ENCODE peak calls at places on chromosomes 16 and 17, in six cellular contexts. J is esophagus muscularis mucosa, E is fibroblast of lung, Q is cardiac muscle cell, D is HL-60, P is lung. O is an unnamed sample.

GRCh38 chr16:56779956-56780355 is 50.0 kb downstream of the NUP93 start:
- DNase-seq in J (no peak), E (no peak), Q (no peak), D (no peak), P (no peak), O (no peak)

GRCh38 chr17:63564562-63564961 is 14.3 kb downstream of the DCAF7 start:
- DNase-seq in J (no peak), E (no peak), Q (no peak), D (no peak), P (no peak), O (peak)

GRCh38 chr17:846901-847777 is 65.0 kb downstream of the MRM3 start:
- DNase-seq in J (no peak), E (peak), Q (no peak), D (no peak), P (no peak), O (no peak)

GRCh38 chr17:38564869-38565268 is 40.9 kb downstream of the SRCIN1 start:
- DNase-seq in J (no peak), E (no peak), Q (no peak), D (no peak), P (no peak), O (no peak)

GRCh38 chr17:49557204-49558024 is 18.3 kb upstream of the NXPH3 start:
- DNase-seq in J (no peak), E (peak), Q (peak), D (peak), P (no peak), O (peak)

GRCh38 chr16:80285089-80285488 is 255.7 kb upstream of the DYNLRB2 start:
- DNase-seq in J (no peak), E (peak), Q (no peak), D (no peak), P (no peak), O (no peak)

GRCh38 chr16:67935096-67935401 is 1.6 kb downstream of the PSMB10 start:
- DNase-seq in J (no peak), E (no peak), Q (no peak), D (no peak), P (no peak), O (no peak)

GRCh38 chr16:30395155-30395991 is at the start of gene ZNF48:
- DNase-seq in J (no peak), E (peak), Q (peak), D (peak), P (peak), O (peak)

GRCh38 chr16:11145821-11146211 is 110.2 kb downstream of the SOCS1 start:
- DNase-seq in J (no peak), E (no peak), Q (no peak), D (no peak), P (no peak), O (no peak)

GRCh38 chr17:73232587-73233373 is 28.9 kb downstream of the CPSF4L start:
- DNase-seq in J (no peak), E (peak), Q (peak), D (peak), P (no peak), O (no peak)

GRCh38 chr16:10362077-10362863 is 23.6 kb upstream of the ATF7IP2 start:
- DNase-seq in J (no peak), E (peak), Q (no peak), D (peak), P (no peak), O (no peak)

GRCh38 chr17:61133853-61134252 is 265.8 kb upstream of the TBX2 start:
- DNase-seq in J (no peak), E (no peak), Q (no peak), D (no peak), P (no peak), O (no peak)

GRCh38 chr16:8866884-8867482 is 1.8 kb downstream of the CARHSP1 start:
- DNase-seq in J (no peak), E (no peak), Q (no peak), D (no peak), P (no peak), O (no peak)

GRCh38 chr16:8864480-8864879 is 4.3 kb downstream of the CARHSP1 start:
- DNase-seq in J (no peak), E (no peak), Q (no peak), D (no peak), P (no peak), O (no peak)

GRCh38 chr16:8863594-8864424 is 5.0 kb downstream of the CARHSP1 start:
- DNase-seq in J (no peak), E (peak), Q (no peak), D (no peak), P (no peak), O (peak)

GRCh38 chr16:8866118-8866883 is 2.5 kb downstream of the CARHSP1 start:
- DNase-seq in J (no peak), E (peak), Q (peak), D (no peak), P (no peak), O (peak)

DNA sequence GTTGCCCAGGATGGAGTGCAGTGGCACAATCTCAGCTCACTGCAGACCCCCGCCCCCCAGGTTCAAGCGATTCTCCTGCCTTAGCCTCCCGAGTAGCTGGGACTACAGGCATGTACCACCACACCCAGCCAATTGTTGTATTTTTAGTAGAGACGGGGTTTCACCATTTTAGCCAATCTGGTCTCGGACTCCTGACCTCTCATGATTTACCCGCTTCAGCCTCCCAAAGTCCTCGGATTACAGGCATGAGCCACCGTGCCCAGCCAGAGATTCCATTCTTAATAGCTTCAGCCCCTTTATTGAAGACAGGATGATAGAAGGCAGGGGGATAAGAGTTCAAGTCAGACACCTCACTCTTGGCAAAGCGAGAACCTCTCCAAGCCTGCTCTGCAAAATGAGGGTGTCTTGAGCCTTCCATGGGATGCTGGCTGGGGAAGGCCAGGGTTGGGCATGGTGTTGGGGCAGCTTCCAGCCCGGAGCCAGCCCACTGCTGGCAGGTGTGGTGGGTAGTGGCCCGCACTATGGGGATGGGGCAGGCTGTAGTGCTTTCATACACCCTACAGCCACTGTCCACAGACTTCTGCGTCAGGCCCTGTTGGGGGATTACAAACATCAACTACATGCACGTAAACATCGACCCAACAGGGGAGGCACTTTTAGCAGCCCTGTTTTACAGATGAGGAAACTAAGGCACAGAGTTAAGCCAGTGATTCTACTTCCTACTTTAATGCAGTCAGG is 3.5 kb downstream of the CARHSP1 start:
- DNase-seq in J (no peak), E (no peak), Q (no peak), D (no peak), P (no peak), O (no peak)
- H3K27ac ChIP-seq in J (peak), E (no peak), Q (peak), D (no peak), P (peak), O (peak)

GRCh38 chr17:18378205-18378505 is 577 bp downstream of the EVPLL start:
- DNase-seq in J (no peak), E (no peak), Q (no peak), D (no peak), P (no peak), O (no peak)

GRCh38 chr17:18374216-18374615 is 3.4 kb upstream of the EVPLL start:
- DNase-seq in J (no peak), E (no peak), Q (no peak), D (no peak), P (no peak), O (no peak)

GRCh38 chr17:18380471-18381157 is 3.0 kb downstream of the EVPLL start:
- DNase-seq in J (no peak), E (no peak), Q (no peak), D (no peak), P (no peak), O (no peak)

GRCh38 chr17:18379246-18380146 is 1.9 kb downstream of the EVPLL start:
- DNase-seq in J (no peak), E (no peak), Q (no peak), D (no peak), P (no peak), O (no peak)

DNA sequence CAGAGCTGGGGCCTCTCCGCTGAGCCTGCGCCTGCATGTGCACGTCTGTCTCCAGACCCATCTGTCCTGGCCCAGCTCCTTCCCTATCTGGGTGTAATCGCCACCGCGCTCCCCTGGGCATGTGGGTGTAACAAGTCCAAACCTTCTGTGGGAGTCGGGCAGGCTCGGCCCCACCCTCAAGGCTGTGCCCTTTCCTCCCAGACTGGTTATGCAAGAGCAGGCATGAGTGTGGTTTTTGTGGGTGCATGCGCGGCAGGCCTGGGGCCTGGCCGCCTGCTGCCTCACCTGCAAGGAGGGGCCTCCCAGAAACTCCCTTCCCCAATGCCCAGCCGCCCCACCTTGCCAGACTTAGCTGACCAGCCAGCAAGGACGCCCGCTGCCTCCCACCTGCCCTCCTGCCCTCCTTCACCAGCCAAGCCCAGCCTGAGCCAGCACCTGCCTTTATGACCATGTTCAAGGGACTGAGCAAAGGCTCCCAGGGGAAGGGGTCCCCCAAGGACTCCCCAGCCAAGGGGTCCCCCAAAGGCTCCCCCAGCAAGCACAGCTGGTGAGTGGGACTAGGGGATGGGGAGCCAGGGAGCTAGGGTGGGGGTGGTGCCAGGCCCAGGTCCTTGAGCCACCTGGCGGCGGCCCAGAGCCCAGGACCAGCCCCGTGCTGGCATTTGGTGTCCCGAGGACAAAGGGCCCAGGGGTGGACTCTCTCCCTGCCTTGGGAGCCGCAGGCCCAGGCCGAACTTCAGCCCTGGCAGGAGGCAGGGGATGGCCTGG is at the start of gene EVPLL:
- DNase-seq in J (no peak), E (peak), Q (peak), D (peak), P (peak), O (peak)
- TF ChIP-seq CTCF in J (no peak), E (no peak), Q (no peak), D (no peak), P (no peak), O (no peak)

GRCh38 chr16:4016648-4017047 is 99.6 kb downstream of the ADCY9 start:
- DNase-seq in J (no peak), E (peak), Q (peak), D (peak), P (no peak), O (no peak)

GRCh38 chr16:4015275-4015990 is 100.8 kb downstream of the ADCY9 start:
- DNase-seq in J (no peak), E (peak), Q (no peak), D (no peak), P (no peak), O (no peak)

GRCh38 chr16:4011940-4012629 is 104.2 kb downstream of the ADCY9 start:
- DNase-seq in J (no peak), E (no peak), Q (no peak), D (no peak), P (no peak), O (no peak)

GRCh38 chr16:4017807-4018206 is 98.4 kb downstream of the ADCY9 start:
- DNase-seq in J (no peak), E (no peak), Q (no peak), D (no peak), P (no peak), O (no peak)

GRCh38 chr16:4015991-4016325 is 100.3 kb downstream of the ADCY9 start:
- DNase-seq in J (no peak), E (no peak), Q (no peak), D (no peak), P (no peak), O (no peak)
- H3K27ac ChIP-seq in J (no peak), E (no peak), Q (no peak), D (peak), P (peak), O (no peak)

DNA sequence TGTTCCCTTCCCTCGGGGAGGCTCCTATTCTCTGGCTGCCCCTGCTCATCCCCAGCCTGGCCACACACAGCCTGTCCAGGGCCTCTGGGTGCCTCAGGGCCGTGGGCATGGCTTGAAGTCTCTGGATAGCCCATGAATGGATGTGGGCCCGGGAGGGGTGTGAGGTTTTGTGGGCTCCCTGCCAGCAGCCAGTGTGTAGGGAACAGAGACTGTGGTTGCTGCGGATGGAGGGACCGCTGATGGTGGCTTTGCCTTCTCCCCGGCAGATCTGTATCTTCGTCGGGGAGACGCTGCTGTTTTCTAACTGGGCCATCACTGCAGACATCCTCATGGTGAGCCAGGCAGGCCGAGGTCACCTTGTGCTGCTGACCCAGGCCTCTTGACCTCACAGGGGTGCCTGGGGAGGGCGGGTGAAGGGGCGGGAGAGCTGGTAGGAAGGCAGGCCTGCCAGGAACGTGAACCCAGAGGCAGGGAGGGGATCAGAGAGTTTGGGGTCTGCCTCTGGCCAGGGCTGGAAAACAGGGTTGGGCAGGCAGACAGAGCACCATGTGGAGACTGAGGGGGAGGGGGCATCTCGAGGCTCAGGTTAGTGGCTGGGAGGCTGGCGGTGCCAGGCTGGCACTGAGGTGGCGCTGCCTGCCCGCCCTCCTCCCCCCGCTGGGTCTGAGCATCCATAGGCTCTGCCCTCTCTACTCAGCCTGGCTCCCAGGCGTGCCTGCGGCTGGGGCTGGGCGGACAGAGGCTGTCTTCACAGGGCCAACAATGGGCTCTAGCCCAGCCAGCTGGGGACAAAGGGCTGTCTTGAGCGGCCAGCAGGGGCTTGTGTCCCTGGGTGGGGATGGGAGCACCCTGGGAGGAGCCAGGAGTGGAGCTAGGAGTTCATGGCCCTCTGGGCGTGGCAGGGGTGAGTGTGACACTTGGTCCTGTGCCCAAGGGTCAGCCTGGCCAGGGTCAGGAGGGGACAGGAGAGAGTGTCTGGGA is 21.4 kb downstream of the MYBBP1A start:
- DNase-seq in J (no peak), E (no peak), Q (no peak), D (no peak), P (no peak), O (peak)
- TF ChIP-seq CTCF in J (no peak), E (no peak), Q (no peak), D (no peak), P (no peak), O (peak)

DNA sequence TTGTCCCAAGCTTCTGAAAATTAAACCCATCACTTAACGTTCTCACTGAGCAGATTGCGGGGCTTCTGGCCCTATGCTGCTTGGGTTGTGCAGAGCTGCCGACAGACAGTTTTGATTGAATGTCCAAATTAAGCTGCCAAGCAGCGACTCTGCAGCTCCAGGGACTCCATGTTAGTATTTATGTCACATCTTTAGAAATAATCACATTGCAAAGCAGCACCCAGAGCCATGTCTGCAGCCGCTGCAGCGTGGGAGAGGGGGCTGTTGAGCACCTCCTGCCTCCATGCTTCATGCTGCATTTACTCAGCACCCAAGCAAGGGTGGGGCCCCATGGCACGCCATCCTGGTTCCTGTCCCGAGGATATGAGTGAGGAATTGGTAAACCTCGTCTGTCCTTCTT is 178.1 kb upstream of the CACNG3 start:
- DNase-seq in J (no peak), E (no peak), Q (no peak), D (no peak), P (no peak), O (no peak)
- H3K27ac ChIP-seq in J (no peak), E (no peak), Q (no peak), D (no peak), P (no peak), O (peak)

GRCh38 chr17:46193246-46193625 is at the start of gene KANSL1:
- DNase-seq in J (peak), E (peak), Q (peak), D (peak), P (peak), O (peak)

GRCh38 chr17:46192484-46193245 is 564 bp downstream of the KANSL1 start:
- DNase-seq in J (no peak), E (peak), Q (peak), D (peak), P (peak), O (peak)

GRCh38 chr17:46194393-46195216 is 1.4 kb upstream of the KANSL1 start:
- DNase-seq in J (no peak), E (peak), Q (peak), D (peak), P (no peak), O (no peak)

GRCh38 chr17:46195217-46195855 is 2.1 kb upstream of the KANSL1 start:
- DNase-seq in J (no peak), E (no peak), Q (no peak), D (peak), P (no peak), O (no peak)

GRCh38 chr17:46193626-46194392 is 580 bp upstream of the KANSL1 start:
- DNase-seq in J (peak), E (peak), Q (peak), D (peak), P (peak), O (peak)
- TF ChIP-seq CTCF in J (peak), E (peak), Q (peak), D (no peak), P (no peak), O (peak)

DNA sequence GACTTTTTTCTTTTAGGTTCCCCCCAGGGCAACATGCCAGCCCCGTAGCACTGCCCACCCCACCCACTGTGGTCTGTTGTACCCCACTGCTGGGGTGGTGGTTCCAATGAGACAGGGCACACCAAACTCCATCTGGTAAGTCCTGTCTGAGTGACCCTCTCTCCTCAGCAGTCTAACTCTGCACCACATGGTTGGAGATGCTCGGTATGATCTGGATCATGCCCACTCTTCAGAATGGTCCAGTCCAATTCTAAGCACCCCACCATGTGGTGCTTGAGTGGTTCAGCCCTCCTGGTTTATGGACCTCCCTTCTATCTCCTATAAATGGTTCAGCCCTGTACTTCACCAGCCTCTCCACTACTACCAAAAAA is 5.9 kb downstream of the KDM6B start:
- DNase-seq in J (no peak), E (peak), Q (peak), D (no peak), P (no peak), O (peak)
- H3K27ac ChIP-seq in J (peak), E (no peak), Q (peak), D (peak), P (peak), O (no peak)

GRCh38 chr17:15262291-15263205 is 2.6 kb downstream of the PMP22 start:
- DNase-seq in J (peak), E (peak), Q (peak), D (no peak), P (peak), O (peak)
- TF ChIP-seq CTCF in J (peak), E (peak), Q (peak), D (no peak), P (no peak), O (no peak)

GRCh38 chr17:45168991-45169752 is 7.5 kb downstream of the HEXIM2 start:
- DNase-seq in J (no peak), E (no peak), Q (no peak), D (no peak), P (no peak), O (peak)
- H3K27ac ChIP-seq in J (peak), E (no peak), Q (no peak), D (no peak), P (no peak), O (no peak)